ENCODE peak calls at places on chromosomes 1 and 21, in four cellular contexts. H, I, W and K are unnamed samples.

GRCh38 chr21:27700974-27701614 is 734.2 kb upstream of the ADAMTS5 start:
- DNase-seq in H (peak), I (peak), W (peak), K (peak)

GRCh38 chr1:160866001-160866704 is 3.5 kb upstream of the CD244 start:
- DNase-seq in I (no peak), H (no peak), W (no peak), K (no peak)

GRCh38 chr1:94792473-94792875 is 27.7 kb upstream of the SLC44A3 start:
- DNase-seq in H (no peak), I (peak), W (no peak), K (no peak)

GRCh38 chr1:6962956-6963915 is 178.0 kb downstream of the CAMTA1 start:
- DNase-seq in I (peak), H (no peak), W (no peak), K (peak)

GRCh38 chr1:179108644-179109043 is 26.8 kb downstream of the TOR3A start:
- DNase-seq in I (no peak), W (no peak), H (no peak), K (no peak)

GRCh38 chr1:116345830-116346229 is 27.2 kb upstream of the ATP1A1 start:
- DNase-seq in H (no peak), W (no peak), I (no peak), K (peak)

GRCh38 chr1:55095095-55095494 is 55.7 kb downstream of the PCSK9 start:
- DNase-seq in W (no peak), I (no peak), H (no peak), K (no peak)

GRCh38 chr1:56686171-56686570 is 41.1 kb downstream of the PRKAA2 start:
- DNase-seq in I (peak), H (no peak), W (no peak), K (no peak)

GRCh38 chr1:219746141-219746540 is 133.2 kb upstream of the ZC3H11B start:
- DNase-seq in H (no peak), I (no peak), W (no peak), K (no peak)

GRCh38 chr1:211788626-211789025 is 41.9 kb downstream of the LPGAT1 start:
- DNase-seq in I (no peak), W (no peak), H (no peak), K (no peak)

GRCh38 chr1:59671066-59671952 is 143.4 kb upstream of the HOOK1 start:
- DNase-seq in W (no peak), I (no peak), H (no peak), K (no peak)

GRCh38 chr1:3071507-3072177 is 2.6 kb downstream of the PRDM16 start:
- DNase-seq in W (no peak), I (peak), H (no peak), K (no peak)